ENCODE peak calls at places on chromosome 15, in ten cellular contexts. B is tibial nerve; Q is IMR-90; V is cardiac muscle cell; U is CD8-positive, alpha-beta T cell; J is CD4-positive, CD25-positive, alpha-beta regulatory T cell; E is mesenchymal stem cell; D is heart left ventricle; X is Panc1; R is HL-60. P is an unnamed sample.

GRCh38 chr15:98900382-98900781 is 107.2 kb downstream of the PGPEP1L start:
- DNase-seq in X (no peak), U (no peak), D (no peak), E (peak), R (no peak), V (peak), B (no peak), J (no peak), Q (peak), P (no peak)

GRCh38 chr15:70643106-70643782 is 120.1 kb downstream of the UACA start:
- DNase-seq in E (no peak), B (no peak), Q (no peak), J (no peak), R (no peak), D (no peak), U (no peak), V (no peak), X (no peak), P (no peak)

GRCh38 chr15:62672268-62672667 is 370.3 kb upstream of the TPM1 start:
- DNase-seq in U (no peak), B (no peak), X (no peak), V (no peak), Q (peak), J (no peak), E (no peak), R (no peak), D (no peak), P (no peak)

GRCh38 chr15:70327328-70328136 is 229.8 kb upstream of the TLE3 start:
- DNase-seq in U (no peak), J (no peak), R (no peak), X (no peak), V (no peak), E (peak), D (no peak), B (no peak), Q (peak), P (no peak)

GRCh38 chr15:51227967-51228783 is 110.2 kb downstream of the CYP19A1 start:
- DNase-seq in U (no peak), E (peak), Q (peak), R (peak), D (peak), X (no peak), J (no peak), B (no peak), V (peak), P (no peak)

GRCh38 chr15:28977377-28978010 is 91.7 kb downstream of the APBA2 start:
- DNase-seq in J (no peak), Q (peak), V (no peak), X (peak), U (no peak), R (no peak), B (no peak), E (peak), D (peak), P (no peak)

GRCh38 chr15:60083318-60083717 is 79.2 kb downstream of the FOXB1 start:
- DNase-seq in J (no peak), Q (peak), V (no peak), D (no peak), X (no peak), U (no peak), B (no peak), R (no peak), E (no peak), P (no peak)

GRCh38 chr15:84598993-84599392 is 1.8 kb upstream of the ZSCAN2 start:
- DNase-seq in X (no peak), U (no peak), B (no peak), D (no peak), Q (peak), R (peak), J (no peak), V (peak), E (peak), P (no peak)

GRCh38 chr15:78570710-78571109 is 5.4 kb downstream of the CHRNA5 start:
- DNase-seq in V (no peak), E (no peak), U (no peak), B (no peak), D (no peak), X (no peak), J (no peak), R (no peak), Q (no peak), P (no peak)

GRCh38 chr15:84788500-84788899 is 28.7 kb upstream of the ALPK3 start:
- DNase-seq in D (no peak), X (no peak), J (no peak), Q (no peak), R (no peak), E (peak), V (no peak), U (no peak), B (no peak), P (no peak)

GRCh38 chr15:72983812-72984211 is 68.5 kb upstream of the NEO1 start:
- DNase-seq in V (no peak), D (no peak), R (no peak), Q (no peak), U (no peak), B (no peak), X (no peak), E (peak), J (no peak), P (no peak)

GRCh38 chr15:56786966-56787365 is 53.7 kb upstream of the ZNF280D start:
- DNase-seq in D (no peak), U (no peak), X (no peak), B (no peak), E (no peak), R (no peak), J (no peak), Q (peak), V (no peak), P (no peak)

GRCh38 chr15:24823473-24823872 is 131.3 kb upstream of the SNRPN start:
- DNase-seq in E (peak), Q (no peak), J (no peak), U (no peak), D (peak), R (no peak), X (no peak), B (no peak), V (peak), P (no peak)

GRCh38 chr15:75720787-75721461 is 8.3 kb upstream of the CSPG4 start:
- DNase-seq in B (no peak), R (peak), J (no peak), Q (no peak), V (peak), E (peak), D (no peak), X (no peak), U (no peak), P (no peak)

GRCh38 chr15:101264011-101264410 is 12.2 kb upstream of the CHSY1 start:
- DNase-seq in R (no peak), D (no peak), B (no peak), Q (peak), X (no peak), E (peak), U (no peak), J (no peak), V (no peak), P (no peak)

GRCh38 chr15:38690737-38691332 is 126.2 kb upstream of the RASGRP1 start:
- DNase-seq in D (peak), V (peak), U (peak), J (peak), E (peak), R (peak), Q (peak), B (peak), X (no peak), P (peak)

GRCh38 chr15:79989682-79990081 is 18.7 kb upstream of the BCL2A1 start:
- DNase-seq in Q (peak), V (no peak), B (no peak), E (peak), R (peak), X (no peak), J (no peak), U (no peak), D (no peak), P (no peak)

GRCh38 chr15:50017522-50017921 is 101.5 kb downstream of the ATP8B4 start:
- DNase-seq in E (peak), Q (no peak), D (no peak), U (no peak), R (no peak), V (no peak), X (no peak), B (no peak), J (no peak), P (no peak)

GRCh38 chr15:80984856-80985255 is 4.8 kb downstream of the MESD start:
- DNase-seq in U (no peak), R (peak), V (no peak), D (no peak), B (no peak), X (no peak), E (no peak), J (no peak), Q (no peak), P (no peak)

GRCh38 chr15:29922191-29922590 is 99.9 kb upstream of the TJP1 start:
- DNase-seq in D (no peak), E (no peak), X (no peak), U (no peak), Q (no peak), R (no peak), B (no peak), J (no peak), V (no peak), P (no peak)

GRCh38 chr15:71455107-71455506 is 339.8 kb downstream of the THSD4 start:
- DNase-seq in U (no peak), B (no peak), J (no peak), D (no peak), X (no peak), Q (peak), V (no peak), R (no peak), E (no peak), P (no peak)

GRCh38 chr15:80055933-80056332 is 3.5 kb upstream of the ZFAND6 start:
- DNase-seq in Q (no peak), J (no peak), R (no peak), U (no peak), V (no peak), B (no peak), D (no peak), X (no peak), E (no peak), P (no peak)

GRCh38 chr15:33400941-33401340 is 90.2 kb downstream of the RYR3 start:
- DNase-seq in J (no peak), E (no peak), D (no peak), X (no peak), R (no peak), U (no peak), B (no peak), V (no peak), Q (no peak), P (no peak)

GRCh38 chr15:42042602-42043400 is 22.0 kb upstream of the PLA2G4E start:
- DNase-seq in B (no peak), X (no peak), J (no peak), U (no peak), R (no peak), D (no peak), V (no peak), E (no peak), Q (no peak), P (no peak)

GRCh38 chr15:43187544-43188155 is 2.4 kb downstream of the CCNDBP1 start:
- DNase-seq in X (no peak), Q (peak), J (no peak), V (peak), U (no peak), E (peak), D (no peak), R (peak), B (no peak), P (peak)

GRCh38 chr15:101455291-101455916 is 34.1 kb downstream of the PCSK6 start:
- DNase-seq in D (no peak), V (no peak), U (no peak), E (peak), J (no peak), B (no peak), Q (no peak), X (no peak), R (peak), P (no peak)

GRCh38 chr15:82829234-82829633 is 19.8 kb downstream of the WHAMM start:
- DNase-seq in V (no peak), E (no peak), J (no peak), D (no peak), X (no peak), R (no peak), B (no peak), Q (no peak), U (no peak), P (no peak)

GRCh38 chr15:95944193-95944592 is 386.3 kb upstream of the NR2F2 start:
- DNase-seq in Q (no peak), R (no peak), J (no peak), X (no peak), E (no peak), B (no peak), D (no peak), U (no peak), V (no peak), P (no peak)

GRCh38 chr15:70244978-70245542 is 147.3 kb upstream of the TLE3 start:
- DNase-seq in V (no peak), B (no peak), Q (no peak), D (no peak), X (no peak), E (no peak), J (no peak), U (no peak), R (no peak), P (no peak)

GRCh38 chr15:33013827-33014445 is 180.6 kb downstream of the FMN1 start:
- DNase-seq in R (no peak), U (no peak), E (peak), X (peak), V (no peak), J (no peak), D (no peak), Q (peak), B (no peak), P (no peak)

DNA sequence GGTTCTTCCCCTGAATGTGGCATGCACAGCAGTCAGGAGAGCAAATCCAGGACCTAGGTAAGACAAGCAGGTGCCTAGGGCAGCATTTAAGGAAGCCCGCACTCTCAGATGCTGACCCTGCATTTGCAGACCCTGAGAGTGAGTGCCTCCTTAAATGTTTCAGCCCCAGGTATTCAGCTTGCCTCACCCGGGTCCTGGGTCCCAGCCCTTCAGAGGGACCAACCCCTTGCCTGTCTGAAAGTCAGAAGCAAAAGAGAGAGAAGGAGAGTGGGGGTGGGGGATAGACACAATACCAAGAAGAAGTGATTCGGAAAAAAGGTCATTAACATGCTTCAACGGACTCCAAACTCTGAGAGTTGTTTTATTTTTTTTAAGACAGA is 75.0 kb downstream of the MEGF11 start:
- DNase-seq in R (no peak), X (no peak), Q (no peak), E (no peak), V (no peak), B (no peak), J (no peak), D (no peak), U (no peak), P (no peak)
- H3K27ac ChIP-seq in R (no peak), X (no peak), Q (no peak), E (no peak), V (no peak), B (no peak), J (no peak), D (no peak), U (no peak), P (no peak)

GRCh38 chr15:67084561-67084960 is 19.2 kb downstream of the SMAD3 start:
- DNase-seq in V (no peak), J (no peak), Q (no peak), X (no peak), R (no peak), D (no peak), U (no peak), B (no peak), E (no peak), P (no peak)

GRCh38 chr15:67085818-67086649 is 20.6 kb downstream of the SMAD3 start:
- DNase-seq in E (peak), D (no peak), Q (peak), B (no peak), J (no peak), U (no peak), R (peak), V (no peak), X (no peak), P (peak)

GRCh38 chr15:67083135-67083766 is 17.8 kb downstream of the SMAD3 start:
- DNase-seq in B (no peak), D (no peak), X (no peak), U (no peak), E (no peak), Q (peak), J (no peak), R (peak), V (no peak), P (no peak)

GRCh38 chr15:67086650-67086941 is 21.2 kb downstream of the SMAD3 start:
- DNase-seq in Q (no peak), E (no peak), X (no peak), V (no peak), U (no peak), B (no peak), D (no peak), R (no peak), J (no peak), P (no peak)

DNA sequence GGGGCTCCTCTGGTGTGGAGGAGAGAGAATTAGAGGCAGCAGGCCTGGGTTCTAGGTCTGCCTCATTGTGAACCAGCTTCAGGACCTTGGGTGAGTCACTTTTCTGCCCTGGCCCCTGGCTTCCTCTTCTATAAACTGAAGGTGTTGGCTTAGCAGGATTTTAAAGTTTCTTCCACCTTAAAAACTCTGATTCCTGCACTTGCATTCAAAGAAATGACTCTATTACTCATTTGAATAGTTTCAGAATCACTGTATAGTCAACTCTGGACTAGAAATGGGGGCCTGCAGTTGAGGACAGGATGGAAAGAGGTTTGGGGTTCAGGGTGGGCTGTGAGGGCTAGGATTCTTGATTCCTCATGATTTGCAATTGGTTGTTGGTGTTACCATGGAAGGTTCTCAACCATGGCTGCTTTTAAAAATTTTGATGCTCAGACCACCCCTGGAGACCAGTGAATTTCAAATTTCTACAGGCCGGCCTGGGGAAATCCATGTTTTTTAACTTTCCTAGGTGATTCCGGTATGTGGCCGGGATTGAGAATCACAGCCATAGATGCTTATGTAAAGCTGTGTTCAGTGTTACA is 19.9 kb downstream of the SMAD3 start:
- DNase-seq in U (no peak), V (no peak), D (no peak), B (no peak), E (no peak), J (no peak), Q (no peak), X (no peak), R (peak), P (no peak)
- H3K27ac ChIP-seq in U (no peak), V (no peak), D (no peak), B (no peak), E (no peak), J (peak), Q (peak), X (peak), R (peak), P (no peak)

DNA sequence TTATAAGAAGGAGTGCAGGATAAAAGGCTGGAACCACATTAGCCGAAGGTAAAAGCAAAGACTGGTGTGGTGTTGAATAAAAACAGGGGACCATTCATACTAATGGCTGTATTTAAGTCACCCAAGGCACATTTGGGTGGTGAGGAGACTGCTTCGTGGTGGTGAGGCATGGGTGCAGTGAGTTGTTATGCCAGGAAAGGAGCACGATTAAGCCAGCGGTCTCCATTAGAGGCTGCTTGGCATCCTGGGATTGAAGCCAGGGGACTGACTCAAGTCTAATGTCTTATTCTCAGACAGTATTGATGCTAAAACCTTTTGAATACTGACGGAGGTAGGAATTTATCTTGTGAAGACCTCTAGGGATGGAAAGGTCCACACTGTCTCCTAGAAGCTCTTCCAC is 21.9 kb downstream of the FEM1B start:
- DNase-seq in E (no peak), J (no peak), U (no peak), D (no peak), X (no peak), Q (no peak), B (no peak), R (no peak), V (no peak), P (no peak)
- H3K27ac ChIP-seq in E (no peak), J (no peak), U (peak), D (peak), X (no peak), Q (no peak), B (peak), R (no peak), V (peak), P (no peak)

GRCh38 chr15:74369756-74370155 is 2.3 kb upstream of the CYP11A1 start:
- DNase-seq in E (no peak), D (no peak), X (no peak), R (no peak), U (no peak), V (no peak), B (no peak), Q (no peak), J (no peak), P (no peak)

GRCh38 chr15:74367296-74367854 is at the start of gene CYP11A1:
- DNase-seq in V (no peak), Q (no peak), D (no peak), R (no peak), B (no peak), J (no peak), E (no peak), X (no peak), U (no peak), P (no peak)

GRCh38 chr15:74370471-74370870 is 3.0 kb upstream of the CYP11A1 start:
- DNase-seq in Q (no peak), B (no peak), R (no peak), V (no peak), U (no peak), X (no peak), J (no peak), E (no peak), D (no peak), P (no peak)

GRCh38 chr15:74368121-74368520 is 675 bp upstream of the CYP11A1 start:
- DNase-seq in E (no peak), R (no peak), X (no peak), J (no peak), D (no peak), V (no peak), B (no peak), Q (no peak), U (no peak), P (no peak)

DNA sequence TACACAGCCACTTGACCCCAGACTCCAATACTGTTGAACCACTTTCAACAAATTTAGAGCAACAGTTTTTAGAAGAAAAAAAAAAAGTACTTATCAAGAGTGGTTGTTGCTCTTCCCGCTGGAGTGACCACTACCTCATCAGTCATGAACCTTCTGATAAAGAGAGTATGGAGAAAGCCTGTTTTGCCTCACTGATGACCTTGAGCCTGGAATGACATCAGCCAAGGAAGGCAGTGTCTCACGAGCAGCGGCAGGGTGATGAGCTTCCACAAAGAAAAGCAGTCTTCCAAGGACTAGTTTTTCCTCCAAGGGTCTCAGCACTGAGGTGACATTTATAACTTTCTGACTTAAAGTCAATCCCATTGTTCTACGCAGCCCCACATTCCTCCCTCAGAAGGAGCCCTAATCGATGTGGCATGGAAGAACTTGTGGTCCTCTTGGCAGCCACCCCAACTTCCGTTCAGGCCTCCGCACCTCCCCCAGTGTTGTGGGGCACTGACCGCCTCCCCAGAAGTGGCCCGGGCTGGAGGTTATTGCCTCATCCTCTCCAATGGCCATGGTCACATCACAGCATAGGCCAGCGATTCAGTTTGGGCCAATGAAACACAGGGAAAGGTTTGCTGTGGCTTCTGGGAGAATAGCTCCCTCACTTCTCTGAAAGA is 1.8 kb upstream of the CYP11A1 start:
- DNase-seq in E (no peak), U (no peak), D (no peak), Q (no peak), R (no peak), J (no peak), X (no peak), V (peak), B (no peak), P (no peak)
- H3K27ac ChIP-seq in E (no peak), U (no peak), D (no peak), Q (no peak), R (no peak), J (no peak), X (no peak), V (no peak), B (no peak), P (no peak)

GRCh38 chr15:76996076-76996525 is 1.2 kb downstream of the PSTPIP1 start:
- DNase-seq in X (no peak), V (no peak), Q (no peak), U (no peak), D (no peak), E (no peak), B (no peak), J (no peak), R (no peak), P (no peak)
- H3K27ac ChIP-seq in X (no peak), V (no peak), Q (no peak), U (peak), D (peak), E (no peak), B (peak), J (peak), R (peak), P (peak)

GRCh38 chr15:100172356-100173024 is 169.3 kb downstream of the ADAMTS17 start:
- DNase-seq in E (no peak), D (no peak), U (no peak), R (no peak), Q (no peak), X (no peak), B (no peak), J (no peak), V (no peak), P (no peak)
- H3K27ac ChIP-seq in E (no peak), D (no peak), U (no peak), R (no peak), Q (no peak), X (no peak), B (no peak), J (no peak), V (no peak), P (no peak)